ENCODE peak calls at places on chromosomes 11 and 22, in five cellular contexts. X is NCI-H1105 treated with DMSO at 0.1 percent for 48 hours; K is K562; H is activated naive CD8-positive, alpha-beta T cell treated with anti-CD3 and anti-CD28 coated beads, Interleukin-2, amount 50 U/mL, for 24 hours; O is EL. W is an unnamed sample.

GRCh38 chr11:492416-493226 is 14.4 kb downstream of the RNH1 start:
- DNase-seq in X (no peak), K (no peak), H (no peak), O (no peak), W (no peak)

GRCh38 chr11:22666700-22667439 is 459 bp downstream of the GAS2 start:
- DNase-seq in X (peak; percentile 43), K (no peak), H (peak; percentile 24), O (no peak), W (peak; percentile 12)

GRCh38 chr11:1568451-1568911 is 3.6 kb downstream of the DUSP8 start:
- DNase-seq in X (peak; percentile 75), K (no peak), H (peak; percentile 33), O (no peak), W (no peak)

GRCh38 chr11:34940026-34940677 is 23.7 kb downstream of the PDHX start:
- DNase-seq in X (no peak), K (no peak), H (no peak), O (peak; percentile 46), W (no peak)

GRCh38 chr11:82365351-82365750 is 368.3 kb downstream of the FAM181B start:
- DNase-seq in X (no peak), K (no peak), H (no peak), O (no peak), W (no peak)

GRCh38 chr11:103807806-103808205 is 228.6 kb upstream of the DDI1 start:
- DNase-seq in X (no peak), K (no peak), H (no peak), O (no peak), W (no peak)

GRCh38 chr22:18035740-18036139 is 11.4 kb upstream of the MICAL3 start:
- DNase-seq in X (no peak), K (no peak), H (no peak), O (no peak), W (no peak)

GRCh38 chr11:27139742-27140141 is 99.1 kb downstream of the BBOX1 start:
- DNase-seq in X (peak; percentile 72), K (no peak), H (no peak), O (no peak), W (no peak)

GRCh38 chr22:21867528-21868266 is at the start of gene MAPK1:
- DNase-seq in X (peak; percentile 79), K (peak; percentile 100), H (peak; percentile 96), O (peak; percentile 91), W (peak; percentile 96)

GRCh38 chr11:79243412-79244174 is 197.2 kb downstream of the TENM4 start:
- DNase-seq in X (no peak), K (no peak), H (no peak), O (no peak), W (no peak)

GRCh38 chr11:113242767-113243397 is 71.5 kb upstream of the TTC12 start:
- DNase-seq in X (no peak), K (no peak), H (peak; percentile 8), O (peak; percentile 47), W (peak; percentile 50)

W was measured in activated CD4-positive, alpha-beta memory T cell treated with anti-CD3 and anti-CD28 coated beads for 36 hours.